ENCODE peak calls at places on chromosome 11, in four cellular contexts. N is esophagus squamous epithelium, S is MM.1S, U is cardiac muscle cell. B is an unnamed sample.

GRCh38 chr11:18419040-18419439 is 6.9 kb downstream of the LDHC start:
- DNase-seq in N (no peak), S (no peak), U (no peak), B (no peak)

GRCh38 chr11:65274734-65275682 is 13.2 kb downstream of the POLA2 start:
- DNase-seq in N (no peak), S (peak), U (peak), B (peak)

GRCh38 chr11:78253797-78254196 is 65.1 kb downstream of the USP35 start:
- DNase-seq in N (no peak), S (no peak), U (no peak), B (no peak)

GRCh38 chr11:126080206-126080941 is 17.7 kb upstream of the CDON start:
- DNase-seq in N (no peak), S (no peak), U (peak), B (peak)

GRCh38 chr11:12489246-12489772 is 111.9 kb downstream of the PARVA start:
- DNase-seq in N (no peak), S (no peak), U (no peak), B (no peak)

GRCh38 chr11:64725601-64726139 is 2.7 kb upstream of the NRXN2 start:
- DNase-seq in N (no peak), S (no peak), U (no peak), B (no peak)

GRCh38 chr11:119970566-119970965 is 167.3 kb downstream of the TRIM29 start:
- DNase-seq in N (no peak), S (no peak), U (no peak), B (no peak)

GRCh38 chr11:27401760-27402316 is 38.8 kb upstream of the CCDC34 start:
- DNase-seq in N (no peak), S (no peak), U (no peak), B (no peak)

GRCh38 chr11:29119116-29119515 is 897.7 kb downstream of the KCNA4 start:
- DNase-seq in N (no peak), S (no peak), U (peak), B (no peak)

GRCh38 chr11:17476317-17477083 is at the start of gene ABCC8:
- DNase-seq in N (no peak), S (no peak), U (no peak), B (peak)

GRCh38 chr11:1163321-1163910 is 5.7 kb downstream of the MUC5AC start:
- DNase-seq in N (no peak), S (no peak), U (no peak), B (no peak)

GRCh38 chr11:8237453-8237852 is 26.2 kb downstream of the LMO1 start:
- DNase-seq in N (no peak), S (no peak), U (no peak), B (no peak)

GRCh38 chr11:29328961-29329441 is 687.8 kb downstream of the KCNA4 start:
- DNase-seq in N (no peak), S (peak), U (peak), B (no peak)

GRCh38 chr11:12150831-12151382 is 40.5 kb downstream of the MICAL2 start:
- DNase-seq in N (no peak), S (no peak), U (peak), B (no peak)

DNA sequence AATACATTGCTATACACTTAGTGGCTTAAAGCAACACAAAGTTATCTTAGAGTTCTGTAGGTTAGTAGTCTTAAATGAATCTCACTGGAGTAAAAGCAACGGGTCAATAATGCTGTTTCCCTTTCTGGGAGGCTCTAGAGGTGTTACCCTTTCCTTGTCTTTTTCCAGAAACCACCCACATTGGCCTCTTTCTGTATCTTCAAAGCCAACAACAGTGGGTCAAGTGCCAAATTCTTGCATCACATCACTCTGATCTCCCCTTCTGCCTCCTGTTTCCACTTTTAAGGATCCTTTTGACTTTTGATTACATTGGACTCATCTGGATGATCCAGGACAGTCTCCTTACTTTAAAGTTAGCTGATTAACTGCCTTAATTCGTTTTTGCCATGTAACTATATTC is 93.6 kb downstream of the DDX10 start:
- DNase-seq in N (no peak), S (no peak), U (peak), B (no peak)
- H3K4me3 ChIP-seq in N (no peak), S (no peak), U (no peak), B (no peak)

GRCh38 chr11:98545544-98546175 is 475.1 kb upstream of the CNTN5 start:
- DNase-seq in N (no peak), S (no peak), U (no peak), B (no peak)

DNA sequence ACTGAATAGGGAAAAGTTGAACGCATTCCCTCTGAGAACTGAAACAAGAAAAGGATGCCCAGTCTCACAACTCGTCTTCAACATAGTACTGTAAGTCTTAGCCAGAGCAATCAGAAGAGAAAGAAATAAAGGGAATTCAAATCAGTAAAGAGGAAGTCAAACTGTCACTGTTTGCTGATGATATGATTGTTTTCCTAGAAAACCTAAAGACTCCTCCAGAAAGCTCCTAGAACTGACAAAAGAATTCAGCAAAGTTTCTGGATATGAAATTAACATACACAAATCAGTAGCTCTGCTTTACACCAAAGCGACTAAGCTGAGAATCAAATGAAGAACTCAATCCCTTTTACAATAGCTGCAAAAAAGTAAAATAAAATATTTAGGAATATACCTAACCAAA is 471.2 kb upstream of the CNTN5 start:
- DNase-seq in N (no peak), S (no peak), U (no peak), B (no peak)
- H3K4me3 ChIP-seq in N (no peak), S (no peak), U (no peak), B (no peak)

GRCh38 chr11:111370902-111371578 is 8.0 kb downstream of the POU2AF1 start:
- DNase-seq in N (no peak), S (peak), U (no peak), B (no peak)
- H3K4me3 ChIP-seq in N (no peak), S (peak), U (no peak), B (no peak)

DNA sequence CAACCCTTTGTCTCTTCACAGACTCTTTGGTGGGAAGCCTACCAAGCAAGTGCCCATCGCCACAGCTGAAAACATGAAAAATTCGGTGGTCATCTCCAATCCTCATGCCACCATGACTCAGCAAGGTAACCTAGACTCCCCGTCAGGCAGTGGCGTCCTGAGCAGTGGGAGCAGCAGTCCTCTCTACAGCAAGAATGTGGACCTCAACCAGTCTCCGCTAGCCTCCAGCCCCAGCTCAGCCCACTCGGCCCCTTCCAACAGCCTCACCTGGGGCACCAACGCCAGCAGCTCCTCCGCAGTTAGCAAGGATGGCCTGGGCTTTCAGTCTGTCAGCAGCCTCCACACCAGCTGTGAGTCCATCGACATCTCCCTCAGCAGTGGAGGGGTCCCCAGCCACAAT is 111.6 kb downstream of the DBX1 start:
- DNase-seq in N (no peak), S (no peak), U (no peak), B (no peak)
- H3K4me3 ChIP-seq in N (no peak), S (no peak), U (peak), B (no peak)

GRCh38 chr11:32435511-32435946 is at the start of gene WT1:
- DNase-seq in N (no peak), S (no peak), U (peak), B (no peak)
- H3K4me3 ChIP-seq in N (peak), S (no peak), U (peak), B (no peak)